ENCODE peak calls at places on chromosomes 1 and 21, in nine cellular contexts. K, O, B, C, H, X, U, Y and Q are unnamed samples.
A peak's percentile ranks its signal among the peaks of the same experiment; 100 is the strongest.

GRCh38 chr1:196056966-196057365 is 551.3 kb downstream of the KCNT2 start:
- DNase-seq in C (no peak), O (no peak), Y (no peak), X (no peak), K (no peak), U (no peak), H (no peak), B (no peak), Q (no peak)

GRCh38 chr1:104132386-104132973 is 382.8 kb downstream of the AMY1C start:
- DNase-seq in B (no peak), X (no peak), O (no peak), H (no peak), U (no peak), C (no peak), Y (peak; percentile 67), K (peak; percentile 32), Q (no peak)

GRCh38 chr1:86449103-86449502 is 19.6 kb upstream of the CLCA1 start:
- DNase-seq in K (no peak), O (no peak), B (no peak), H (no peak), X (no peak), Y (no peak), U (no peak), C (no peak), Q (no peak)

GRCh38 chr1:72122099-72122893 is 160.0 kb downstream of the NEGR1 start:
- DNase-seq in C (no peak), X (peak; percentile 7), U (no peak), O (no peak), B (no peak), K (no peak), Y (no peak), H (no peak), Q (no peak)

GRCh38 chr1:109765896-109766615 is 2.3 kb upstream of the EPS8L3 start:
- DNase-seq in X (no peak), U (no peak), O (no peak), H (no peak), B (no peak), K (no peak), C (no peak), Y (no peak), Q (no peak)

GRCh38 chr1:57591854-57592253 is 168.0 kb upstream of the DAB1 start:
- DNase-seq in H (no peak), X (no peak), U (no peak), C (no peak), K (no peak), B (no peak), Y (no peak), O (no peak), Q (no peak)

GRCh38 chr1:240499012-240499411 is 112.9 kb downstream of the GREM2 start:
- DNase-seq in H (no peak), Y (no peak), C (peak; percentile 34), B (no peak), X (peak; percentile 41), K (no peak), O (no peak), U (no peak), Q (no peak)

GRCh38 chr1:85224734-85225623 is 24.2 kb upstream of the SYDE2 start:
- DNase-seq in B (no peak), U (no peak), O (no peak), H (no peak), K (no peak), C (no peak), X (no peak), Y (peak; percentile 97), Q (no peak)

GRCh38 chr21:44272231-44272858 is 10.6 kb upstream of the DNMT3L start:
- DNase-seq in K (no peak), U (no peak), C (no peak), X (no peak), O (no peak), Y (no peak), B (no peak), H (no peak), Q (no peak)

GRCh38 chr1:216904457-216904856 is 181.2 kb upstream of the ESRRG start:
- DNase-seq in U (no peak), K (no peak), B (no peak), H (no peak), Y (no peak), O (no peak), X (no peak), C (no peak), Q (no peak)

GRCh38 chr1:180881806-180882509 is 30.7 kb upstream of the KIAA1614 start:
- DNase-seq in H (no peak), Y (peak; percentile 75), X (peak; percentile 19), U (no peak), O (no peak), B (no peak), C (no peak), K (peak; percentile 38), Q (no peak)

GRCh38 chr1:224106568-224107281 is 7.2 kb upstream of the FBXO28 start:
- DNase-seq in X (no peak), U (no peak), K (peak; percentile 56), B (no peak), C (peak; percentile 49), Y (peak; percentile 22), O (no peak), H (no peak), Q (no peak)

GRCh38 chr1:90835172-90835660 is 118.1 kb upstream of the BARHL2 start:
- DNase-seq in O (no peak), B (no peak), K (no peak), U (no peak), Y (no peak), H (no peak), C (no peak), X (no peak), Q (peak; percentile 85)

GRCh38 chr1:145706282-145706681 is 886 bp downstream of the PDZK1 start:
- DNase-seq in O (no peak), H (no peak), B (no peak), U (no peak), K (no peak), Y (no peak), X (no peak), C (no peak), Q (no peak)

GRCh38 chr1:246537887-246538286 is 28.2 kb downstream of the TFB2M start:
- DNase-seq in B (no peak), K (no peak), H (no peak), U (no peak), C (no peak), O (no peak), X (no peak), Y (no peak), Q (peak; percentile 59)

GRCh38 chr1:165697491-165697880 is 876 bp downstream of the ALDH9A1 start:
- DNase-seq in K (no peak), X (no peak), C (no peak), H (no peak), Y (no peak), U (no peak), O (no peak), B (no peak), Q (no peak)

GRCh38 chr1:170674239-170674638 is 10.3 kb downstream of the PRRX1 start:
- DNase-seq in H (no peak), X (no peak), B (no peak), Y (no peak), K (no peak), U (no peak), C (no peak), O (no peak), Q (no peak)

GRCh38 chr1:78126506-78126905 is 80.7 kb downstream of the GIPC2 start:
- DNase-seq in K (no peak), B (no peak), O (no peak), C (no peak), Y (no peak), U (no peak), X (no peak), H (no peak), Q (no peak)

GRCh38 chr21:43924421-43925095 is 59.5 kb downstream of the AGPAT3 start:
- DNase-seq in B (no peak), K (no peak), H (no peak), C (no peak), U (no peak), X (no peak), Y (no peak), O (no peak), Q (peak; percentile 68)